ENCODE peak calls at places on chromosomes 11 and 22, in nine cellular contexts. U is transverse colon, C is HL-60, F is stomach, N is prostate gland, B is K562, P is HepG2, V is HCT116, W is breast epithelium. I is an unnamed sample.

GRCh38 chr11:78656984-78657383 is 82.3 kb upstream of the NARS2 start:
- DNase-seq in P (no peak), B (no peak), C (no peak), F (no peak), V (no peak), N (no peak), U (no peak), W (no peak), I (no peak)

GRCh38 chr11:102007567-102008437 is 39.4 kb upstream of the CFAP300 start:
- DNase-seq in F (peak; percentile 50), U (peak; percentile 60), N (peak; percentile 42), C (peak; percentile 6), B (peak; percentile 36), W (no peak), P (peak; percentile 88), V (peak; percentile 57), I (no peak)

GRCh38 chr22:48581821-48582469 is 1245.7 kb downstream of the BRD1 start:
- DNase-seq in F (no peak), W (no peak), C (no peak), P (no peak), N (no peak), V (no peak), B (no peak), U (no peak), I (no peak)

GRCh38 chr11:63889344-63889743 is 27.6 kb downstream of the RCOR2 start:
- DNase-seq in U (peak; percentile 77), N (no peak), C (no peak), P (no peak), F (peak; percentile 66), W (no peak), B (no peak), V (no peak), I (no peak)

GRCh38 chr22:19199479-19199878 is 20.9 kb upstream of the SLC25A1 start:
- DNase-seq in F (no peak), B (no peak), C (no peak), U (no peak), W (no peak), V (no peak), N (no peak), P (no peak), I (peak; percentile 13)

GRCh38 chr22:22185217-22185616 is 59.4 kb upstream of the VPREB1 start:
- DNase-seq in P (no peak), W (no peak), N (no peak), F (no peak), B (no peak), U (no peak), V (no peak), C (no peak), I (no peak)

GRCh38 chr11:27201454-27202302 is 161.1 kb downstream of the BBOX1 start:
- DNase-seq in B (peak; percentile 66), P (peak; percentile 96), F (peak; percentile 93), N (peak; percentile 98), U (peak; percentile 96), C (no peak), V (no peak), W (no peak), I (peak; percentile 98)

GRCh38 chr22:49983148-49984042 is 22.8 kb downstream of the PIM3 start:
- DNase-seq in U (no peak), F (no peak), P (no peak), C (no peak), W (peak; percentile 51), N (no peak), B (no peak), V (no peak), I (no peak)

GRCh38 chr11:35089724-35090505 is 49.1 kb upstream of the CD44 start:
- DNase-seq in F (no peak), U (no peak), W (no peak), B (no peak), P (no peak), V (no peak), N (no peak), C (no peak), I (no peak)

GRCh38 chr11:121352301-121352891 is 59.8 kb downstream of the SC5D start:
- DNase-seq in B (no peak), N (peak; percentile 14), C (no peak), U (no peak), W (no peak), V (no peak), F (no peak), P (no peak), I (no peak)

GRCh38 chr11:1782831-1783724 is 19.4 kb upstream of the CTSD start:
- DNase-seq in W (no peak), F (no peak), V (no peak), U (no peak), C (peak; percentile 81), P (no peak), N (no peak), B (no peak), I (no peak)

GRCh38 chr22:36405671-36406070 is 17.9 kb upstream of the MYH9 start:
- DNase-seq in C (peak; percentile 86), U (peak; percentile 56), W (no peak), F (peak; percentile 36), B (no peak), N (no peak), P (no peak), V (no peak), I (no peak)

GRCh38 chr11:47409440-47410403 is 1.3 kb downstream of the SLC39A13 start:
- DNase-seq in C (no peak), B (no peak), P (no peak), U (no peak), V (no peak), W (no peak), N (no peak), F (no peak), I (no peak)

GRCh38 chr22:39522567-39523300 is 2.4 kb downstream of the ATF4 start:
- DNase-seq in V (no peak), P (no peak), W (no peak), C (no peak), N (peak; percentile 82), B (no peak), U (peak; percentile 69), F (peak; percentile 56), I (peak; percentile 90)

GRCh38 chr11:1054143-1055108 is 17.9 kb upstream of the MUC6 start:
- DNase-seq in U (peak; percentile 87), V (no peak), B (no peak), C (no peak), F (peak; percentile 66), W (no peak), N (peak; percentile 81), P (no peak), I (peak; percentile 59)

GRCh38 chr11:79428406-79428805 is 12.4 kb downstream of the TENM4 start:
- DNase-seq in P (no peak), F (no peak), U (no peak), N (no peak), V (no peak), C (no peak), W (no peak), B (no peak), I (no peak)

GRCh38 chr11:2964782-2965181 is 27.3 kb downstream of the NAP1L4 start:
- DNase-seq in C (no peak), N (no peak), V (no peak), U (no peak), F (no peak), B (no peak), W (no peak), P (no peak), I (no peak)

GRCh38 chr11:2955896-2956476 is 26.8 kb upstream of the PHLDA2 start:
- DNase-seq in C (no peak), P (no peak), B (no peak), W (no peak), N (no peak), F (no peak), U (no peak), V (no peak), I (no peak)

GRCh38 chr11:2963112-2963754 is 28.9 kb downstream of the NAP1L4 start:
- DNase-seq in W (no peak), B (no peak), C (no peak), F (no peak), V (no peak), P (no peak), U (no peak), N (no peak), I (no peak)

DNA sequence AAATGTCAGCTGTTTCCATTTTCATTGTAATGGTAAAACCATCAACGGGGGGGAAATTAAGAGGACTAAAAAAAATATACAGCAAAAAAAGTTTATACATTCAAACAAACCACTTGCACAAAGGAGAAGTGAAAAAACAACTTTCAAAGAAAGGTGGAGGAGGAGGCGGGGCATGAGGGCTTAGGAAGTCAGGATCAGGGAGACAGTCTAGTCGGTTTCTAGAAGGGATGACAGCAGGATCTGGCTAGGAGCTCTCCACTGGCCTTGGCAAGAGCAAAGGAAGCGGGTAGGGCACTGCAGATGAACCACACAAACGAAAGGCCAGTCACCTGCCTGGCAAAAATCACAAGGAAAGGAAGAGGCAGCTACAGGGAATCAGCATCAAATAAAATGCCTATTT is 31.0 kb downstream of the NAP1L4 start:
- DNase-seq in N (no peak), B (no peak), W (no peak), F (no peak), C (no peak), V (no peak), P (no peak), U (no peak), I (no peak)
- TF ChIP-seq POLR2AphosphoS5 in N (no peak), B (no peak), W (no peak), F (no peak), C (no peak), V (no peak), P (no peak), U (no peak), I (no peak)

DNA sequence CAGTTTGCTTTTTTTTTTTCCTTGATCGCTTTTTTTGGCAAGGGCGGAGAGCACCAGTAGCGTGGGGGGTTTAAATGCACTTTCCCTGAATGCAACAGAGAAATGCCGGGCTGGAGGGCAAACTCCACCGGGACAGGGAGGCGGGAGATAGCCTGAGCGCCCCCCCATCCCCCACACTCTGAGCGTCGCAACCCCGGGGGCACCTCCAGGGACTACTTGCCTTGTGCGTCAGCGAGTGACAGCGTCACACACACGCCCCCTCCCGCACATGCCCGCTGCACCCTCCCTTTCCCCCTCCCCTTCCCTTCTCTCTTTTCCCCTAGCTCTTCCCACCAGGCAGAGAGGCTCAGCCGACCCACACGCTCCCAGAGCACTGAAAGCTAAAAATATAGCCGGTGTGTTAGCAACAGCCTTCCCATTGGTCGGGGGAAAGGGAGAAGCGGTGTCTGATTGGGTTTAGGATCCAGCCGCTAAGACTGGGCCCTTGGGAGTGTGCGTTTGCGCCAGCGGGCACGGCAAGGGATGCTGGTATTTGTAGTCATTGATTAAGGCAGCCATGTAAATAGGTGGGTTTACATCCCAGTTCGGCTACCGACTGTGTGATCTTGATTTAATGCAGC is 1.7 kb upstream of the TOB2 start:
- DNase-seq in C (peak; percentile 98), B (peak; percentile 62), N (peak; percentile 96), U (peak; percentile 95), P (peak; percentile 99), W (peak; percentile 93), V (peak; percentile 99), F (peak; percentile 96), I (peak; percentile 99)
- TF ChIP-seq POLR2AphosphoS5 in C (peak; percentile 57), B (peak; percentile 39), N (peak; percentile 100), U (peak; percentile 92), P (peak; percentile 90), W (peak; percentile 56), V (peak; percentile 82), F (peak; percentile 91), I (peak; percentile 97)

GRCh38 chr11:31932879-31933278 is 121.8 kb upstream of the PAX6 start:
- DNase-seq in F (no peak), C (no peak), B (no peak), U (no peak), P (no peak), V (no peak), W (no peak), N (no peak), I (no peak)
- TF ChIP-seq POLR2AphosphoS5 in F (no peak), C (no peak), B (no peak), U (no peak), P (no peak), V (no peak), W (no peak), N (no peak), I (no peak)

GRCh38 chr11:62433553-62434301 is 14.9 kb downstream of the SCGB1A1 start:
- DNase-seq in N (peak; percentile 39), B (no peak), W (no peak), C (no peak), P (no peak), V (no peak), F (no peak), U (peak; percentile 29), I (peak; percentile 85)
- TF ChIP-seq POLR2AphosphoS5 in N (peak; percentile 27), B (no peak), W (peak; percentile 23), C (no peak), P (no peak), V (no peak), F (no peak), U (peak; percentile 9), I (peak; percentile 55)

I was measured in sigmoid colon.